ENCODE peak calls at places on chromosomes 5 and 9, in five cellular contexts. One of them, this sample, is unnamed.

GRCh38 chr5:123936548-123936947 is 424.6 kb downstream of the CSNK1G3 start:
- DNase-seq in tibial artery: no peak
- DNase-seq in RPMI7951: no peak
- DNase-seq in coronary artery: no peak
- DNase-seq in naive B cell: no peak
- DNase-seq in this sample: no peak

GRCh38 chr5:78300464-78301045 is 6.1 kb upstream of the AP3B1 start:
- DNase-seq in tibial artery: no peak
- DNase-seq in RPMI7951: peak
- DNase-seq in coronary artery: no peak
- DNase-seq in naive B cell: no peak
- DNase-seq in this sample: no peak

GRCh38 chr5:149127394-149127955 is 13.8 kb upstream of the ABLIM3 start:
- DNase-seq in tibial artery: no peak
- DNase-seq in RPMI7951: no peak
- DNase-seq in coronary artery: no peak
- DNase-seq in naive B cell: no peak
- DNase-seq in this sample: no peak

GRCh38 chr5:26856238-26856637 is 182.1 kb downstream of the CDH9 start:
- DNase-seq in tibial artery: no peak
- DNase-seq in RPMI7951: no peak
- DNase-seq in coronary artery: no peak
- DNase-seq in naive B cell: no peak
- DNase-seq in this sample: no peak

GRCh38 chr5:73985145-73985544 is 359.1 kb downstream of the ARHGEF28 start:
- DNase-seq in tibial artery: no peak
- DNase-seq in RPMI7951: peak
- DNase-seq in coronary artery: no peak
- DNase-seq in naive B cell: no peak
- DNase-seq in this sample: no peak

GRCh38 chr9:70760228-70760627 is 345.8 kb upstream of the KLF9 start:
- DNase-seq in tibial artery: no peak
- DNase-seq in RPMI7951: no peak
- DNase-seq in coronary artery: no peak
- DNase-seq in naive B cell: no peak
- DNase-seq in this sample: no peak

GRCh38 chr9:97740848-97741821 is 44.0 kb upstream of the XPA start:
- DNase-seq in tibial artery: peak
- DNase-seq in RPMI7951: peak
- DNase-seq in coronary artery: peak
- DNase-seq in naive B cell: peak
- DNase-seq in this sample: peak

GRCh38 chr5:164422400-164422799 is 917.0 kb downstream of the MAT2B start:
- DNase-seq in tibial artery: no peak
- DNase-seq in RPMI7951: no peak
- DNase-seq in coronary artery: no peak
- DNase-seq in naive B cell: no peak
- DNase-seq in this sample: no peak

GRCh38 chr5:55600536-55601208 is 65.9 kb upstream of the PLPP1 start:
- DNase-seq in tibial artery: no peak
- DNase-seq in RPMI7951: peak
- DNase-seq in coronary artery: no peak
- DNase-seq in naive B cell: peak
- DNase-seq in this sample: no peak

GRCh38 chr5:175894805-175895204 is 23.4 kb downstream of the CPLX2 start:
- DNase-seq in tibial artery: no peak
- DNase-seq in RPMI7951: no peak
- DNase-seq in coronary artery: no peak
- DNase-seq in naive B cell: no peak
- DNase-seq in this sample: no peak

GRCh38 chr5:113489299-113489698 is 1.0 kb upstream of the MCC start:
- DNase-seq in tibial artery: no peak
- DNase-seq in RPMI7951: peak
- DNase-seq in coronary artery: peak
- DNase-seq in naive B cell: no peak
- DNase-seq in this sample: no peak

GRCh38 chr5:77893225-77893860 is 117.2 kb upstream of the TBCA start:
- DNase-seq in tibial artery: no peak
- DNase-seq in RPMI7951: peak
- DNase-seq in coronary artery: no peak
- DNase-seq in naive B cell: no peak
- DNase-seq in this sample: no peak

GRCh38 chr5:178672635-178673034 is 45.8 kb upstream of the CLK4 start:
- DNase-seq in tibial artery: no peak
- DNase-seq in RPMI7951: no peak
- DNase-seq in coronary artery: no peak
- DNase-seq in naive B cell: peak
- DNase-seq in this sample: no peak

GRCh38 chr5:2310946-2311345 is 428.2 kb upstream of the IRX4 start:
- DNase-seq in tibial artery: peak
- DNase-seq in RPMI7951: no peak
- DNase-seq in coronary artery: peak
- DNase-seq in naive B cell: no peak
- DNase-seq in this sample: no peak

GRCh38 chr9:110980261-110980660 is 58.0 kb downstream of the LPAR1 start:
- DNase-seq in tibial artery: no peak
- DNase-seq in RPMI7951: no peak
- DNase-seq in coronary artery: no peak
- DNase-seq in naive B cell: no peak
- DNase-seq in this sample: no peak

GRCh38 chr9:90843530-90843929 is 41.9 kb downstream of the SYK start:
- DNase-seq in tibial artery: no peak
- DNase-seq in RPMI7951: no peak
- DNase-seq in coronary artery: no peak
- DNase-seq in naive B cell: no peak
- DNase-seq in this sample: no peak

GRCh38 chr5:99445805-99446204 is 517.0 kb upstream of the CHD1 start:
- DNase-seq in tibial artery: no peak
- DNase-seq in RPMI7951: no peak
- DNase-seq in coronary artery: no peak
- DNase-seq in naive B cell: no peak
- DNase-seq in this sample: no peak

GRCh38 chr5:177335043-177335700 is 16.3 kb downstream of the LMAN2 start:
- DNase-seq in tibial artery: no peak
- DNase-seq in RPMI7951: no peak
- DNase-seq in coronary artery: no peak
- DNase-seq in naive B cell: no peak
- DNase-seq in this sample: no peak

GRCh38 chr5:89556215-89557009 is 673.4 kb upstream of the MEF2C start:
- DNase-seq in tibial artery: no peak
- DNase-seq in RPMI7951: peak
- DNase-seq in coronary artery: no peak
- DNase-seq in naive B cell: no peak
- DNase-seq in this sample: no peak

GRCh38 chr9:125747053-125747764 is at the start of gene PBX3:
- DNase-seq in tibial artery: peak
- DNase-seq in RPMI7951: peak
- DNase-seq in coronary artery: no peak
- DNase-seq in naive B cell: peak
- DNase-seq in this sample: peak